ENCODE peak calls at places on chromosomes 12 and 14, in ten cellular contexts. V is endodermal cell, T is OCI-LY7, A is AG09319, M is progenitor cell of endocrine pancreas, O is ascending aorta, Y is activated B cell treated with CpG ODN at 0.5 μM for 24 hours, G is mesothelial cell of epicardium, K is mammary epithelial cell, P is WERI-Rb-1. F is an unnamed sample.

GRCh38 chr12:115507951-115508722 is 769.4 kb downstream of the MED13L start:
- DNase-seq in M (no peak), K (no peak), T (no peak), O (no peak), Y (no peak), A (no peak), P (no peak), V (peak), G (no peak), F (no peak)

GRCh38 chr14:54532111-54533012 is 22.7 kb downstream of the CGRRF1 start:
- DNase-seq in T (peak), K (no peak), P (no peak), G (no peak), Y (no peak), V (no peak), M (no peak), A (no peak), O (no peak), F (no peak)

GRCh38 chr12:1632702-1633101 is 3.7 kb downstream of the WNT5B start:
- DNase-seq in O (no peak), T (no peak), Y (no peak), K (no peak), V (no peak), A (no peak), P (no peak), M (no peak), G (no peak), F (no peak)

GRCh38 chr12:2113501-2113912 is 60.7 kb downstream of the CACNA1C start:
- DNase-seq in O (no peak), Y (no peak), V (no peak), T (no peak), P (no peak), K (no peak), G (no peak), M (no peak), A (no peak), F (no peak)

GRCh38 chr14:87705439-87705896 is 287.5 kb downstream of the GALC start:
- DNase-seq in P (no peak), T (no peak), V (no peak), G (no peak), Y (no peak), K (peak), A (no peak), O (no peak), M (no peak), F (no peak)

GRCh38 chr14:57512221-57512620 is 18.6 kb upstream of the CCDC198 start:
- DNase-seq in O (no peak), P (no peak), V (no peak), K (no peak), A (no peak), Y (no peak), M (no peak), G (no peak), T (no peak), F (no peak)

GRCh38 chr14:88233915-88234314 is 89.2 kb downstream of the KCNK10 start:
- DNase-seq in G (no peak), K (no peak), T (peak), Y (no peak), A (no peak), P (peak), O (no peak), M (no peak), V (peak), F (no peak)

GRCh38 chr14:74134484-74134883 is 49.7 kb downstream of the LIN52 start:
- DNase-seq in K (no peak), G (no peak), O (no peak), M (no peak), Y (no peak), P (no peak), V (no peak), T (no peak), A (no peak), F (no peak)

GRCh38 chr12:122841544-122842321 is 6.5 kb downstream of the HIP1R start:
- DNase-seq in M (no peak), P (no peak), O (no peak), G (no peak), A (no peak), K (peak), T (no peak), Y (no peak), V (peak), F (no peak)

GRCh38 chr12:64457036-64457435 is 5.1 kb downstream of the TBK1 start:
- DNase-seq in G (no peak), A (no peak), V (no peak), M (no peak), P (no peak), Y (no peak), K (no peak), T (no peak), O (no peak), F (no peak)

GRCh38 chr12:99935608-99936007 is 49.1 kb downstream of the ANKS1B start:
- DNase-seq in G (no peak), P (no peak), K (no peak), O (no peak), Y (no peak), M (no peak), V (no peak), T (no peak), A (no peak), F (no peak)

GRCh38 chr14:50319293-50319692 is 7.2 kb downstream of the DMAC2L start:
- DNase-seq in A (no peak), V (no peak), G (no peak), T (no peak), M (no peak), Y (no peak), K (peak), P (no peak), O (no peak), F (no peak)

GRCh38 chr12:102769323-102769916 is 147.6 kb downstream of the PAH start:
- DNase-seq in P (peak), T (peak), K (peak), G (peak), O (peak), Y (no peak), A (peak), M (peak), V (peak), F (peak)

GRCh38 chr12:988616-989015 is 2.4 kb upstream of the ERC1 start:
- DNase-seq in T (peak), A (no peak), G (no peak), Y (no peak), P (no peak), V (no peak), K (no peak), O (no peak), M (no peak), F (no peak)

GRCh38 chr12:29155079-29155478 is 6.0 kb downstream of the FAR2 start:
- DNase-seq in Y (no peak), O (no peak), A (no peak), V (peak), M (no peak), T (peak), P (peak), G (no peak), K (no peak), F (no peak)

GRCh38 chr12:6834254-6834653 is 6.0 kb downstream of the P3H3 start:
- DNase-seq in K (no peak), Y (no peak), A (no peak), T (no peak), M (no peak), O (no peak), G (no peak), P (no peak), V (no peak), F (no peak)

GRCh38 chr14:86022031-86022629 is 492.2 kb downstream of the FLRT2 start:
- DNase-seq in O (no peak), T (no peak), V (no peak), P (no peak), K (no peak), Y (no peak), M (no peak), G (no peak), A (no peak), F (no peak)

GRCh38 chr14:56953884-56954283 is 143.6 kb upstream of the OTX2 start:
- DNase-seq in Y (no peak), P (peak), A (no peak), M (no peak), K (no peak), T (no peak), O (no peak), G (no peak), V (no peak), F (no peak)

GRCh38 chr14:101961011-101961721 is 3.2 kb upstream of the DYNC1H1 start:
- DNase-seq in O (peak), G (peak), Y (peak), M (peak), V (peak), K (peak), T (peak), P (peak), A (peak), F (no peak)

GRCh38 chr14:101959277-101959676 is 5.1 kb upstream of the DYNC1H1 start:
- DNase-seq in K (no peak), G (no peak), O (peak), T (no peak), Y (no peak), V (no peak), P (no peak), A (no peak), M (no peak), F (no peak)

GRCh38 chr14:101961746-101962502 is 2.4 kb upstream of the DYNC1H1 start:
- DNase-seq in Y (no peak), P (no peak), K (no peak), A (no peak), T (no peak), G (no peak), V (no peak), M (no peak), O (no peak), F (no peak)

GRCh38 chr14:101958418-101959185 is 5.8 kb upstream of the DYNC1H1 start:
- DNase-seq in O (peak), G (no peak), Y (no peak), A (no peak), T (no peak), V (no peak), P (no peak), K (no peak), M (no peak), F (no peak)

GRCh38 chr14:101960225-101960624 is 4.1 kb upstream of the DYNC1H1 start:
- DNase-seq in M (no peak), O (peak), Y (no peak), G (no peak), V (peak), P (no peak), K (no peak), T (peak), A (no peak), F (no peak)
- TF ChIP-seq CTCF in M (peak), O (no peak), Y (no peak), G (no peak), V (peak), P (peak), K (peak), T (peak), A (peak), F (peak)

GRCh38 chr12:42238240-42239140 is at the start of gene YAF2:
- DNase-seq in T (peak), P (peak), K (peak), V (peak), G (peak), O (peak), A (peak), Y (peak), M (peak), F (peak)

GRCh38 chr12:42237853-42238239 is 202 bp downstream of the YAF2 start:
- DNase-seq in V (no peak), M (no peak), O (no peak), A (no peak), T (no peak), P (no peak), G (no peak), Y (no peak), K (no peak), F (no peak)

GRCh38 chr12:42235426-42235825 is 2.6 kb downstream of the YAF2 start:
- DNase-seq in M (no peak), P (no peak), Y (no peak), V (no peak), G (no peak), A (no peak), T (no peak), O (no peak), K (no peak), F (no peak)

GRCh38 chr12:42236017-42236416 is 2.0 kb downstream of the YAF2 start:
- DNase-seq in Y (no peak), T (no peak), K (no peak), P (no peak), G (no peak), O (no peak), V (no peak), A (no peak), M (no peak), F (no peak)

GRCh38 chr12:42237052-42237852 is 796 bp downstream of the YAF2 start:
- DNase-seq in Y (peak), G (peak), V (peak), P (peak), K (peak), M (peak), O (peak), T (peak), A (peak), F (peak)
- TF ChIP-seq CTCF in Y (no peak), G (no peak), V (peak), P (peak), K (peak), M (peak), O (peak), T (peak), A (peak), F (peak)

GRCh38 chr14:33676135-33676566 is 274.7 kb downstream of the EGLN3 start:
- DNase-seq in P (peak), M (no peak), Y (no peak), G (no peak), O (no peak), V (peak), T (no peak), K (peak), A (no peak), F (no peak)
- TF ChIP-seq CTCF in P (peak), M (peak), Y (no peak), G (no peak), O (peak), V (peak), T (peak), K (peak), A (peak), F (peak)

DNA sequence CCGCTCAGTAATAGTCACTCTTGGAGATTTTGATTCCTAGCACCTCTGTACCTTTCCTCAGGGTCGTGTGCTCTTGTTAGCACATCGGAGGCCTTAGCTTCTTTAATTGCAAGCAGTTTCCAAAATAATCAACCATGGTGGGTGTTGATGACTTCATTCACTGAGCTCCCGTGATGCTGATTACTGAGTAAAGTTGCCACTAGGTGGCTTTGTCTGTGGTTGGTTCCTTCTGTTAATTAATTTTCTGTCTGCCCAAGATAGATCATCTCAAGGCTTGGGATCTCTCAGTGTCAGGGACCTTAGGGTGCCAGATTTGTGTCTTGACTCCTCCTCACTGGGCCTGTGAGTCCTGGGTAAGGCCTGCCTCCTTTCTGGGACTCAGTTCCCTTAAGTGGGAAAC is 54.3 kb downstream of the PTPN11 start:
- DNase-seq in P (no peak), A (no peak), O (no peak), V (peak), K (no peak), M (no peak), T (peak), Y (no peak), G (no peak), F (no peak)
- TF ChIP-seq CTCF in P (peak), A (no peak), O (no peak), V (peak), K (peak), M (peak), T (peak), Y (no peak), G (no peak), F (peak)

DNA sequence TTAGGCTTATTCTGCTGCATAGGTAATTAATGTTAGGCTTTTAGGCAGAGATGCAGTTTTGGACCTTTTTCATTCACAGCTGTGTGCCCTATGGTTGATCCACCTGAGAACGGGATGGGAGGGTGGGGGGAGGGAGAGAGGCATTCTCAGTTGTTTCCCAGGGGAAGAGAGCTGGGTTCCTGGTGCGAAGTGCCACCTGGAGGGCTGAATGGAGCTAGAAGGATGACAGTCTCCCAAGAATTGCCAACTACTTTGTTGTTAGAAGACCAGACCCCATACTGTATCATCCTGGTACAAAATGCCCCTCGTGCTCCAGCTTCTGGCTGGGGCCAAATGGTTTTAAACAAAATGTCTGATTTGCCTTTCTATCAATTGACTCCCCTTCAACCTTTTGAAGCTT is 154.3 kb downstream of the APAF1 start:
- DNase-seq in M (no peak), P (peak), T (no peak), G (no peak), A (no peak), O (no peak), V (peak), Y (no peak), K (no peak), F (no peak)
- TF ChIP-seq CTCF in M (no peak), P (peak), T (no peak), G (no peak), A (no peak), O (no peak), V (peak), Y (no peak), K (no peak), F (no peak)

GRCh38 chr12:51520576-51521325 is 70.3 kb upstream of the SCN8A start:
- DNase-seq in G (no peak), A (no peak), M (no peak), T (no peak), V (peak), P (peak), O (no peak), Y (no peak), K (no peak), F (no peak)

GRCh38 chr12:51524386-51524901 is 66.6 kb upstream of the SCN8A start:
- DNase-seq in K (no peak), V (no peak), M (no peak), Y (no peak), G (no peak), A (no peak), P (no peak), T (no peak), O (no peak), F (no peak)

GRCh38 chr12:51519755-51520154 is 71.3 kb upstream of the SCN8A start:
- DNase-seq in G (no peak), O (no peak), Y (no peak), V (peak), P (no peak), M (no peak), T (no peak), A (no peak), K (no peak), F (no peak)

GRCh38 chr12:51522696-51523095 is 68.3 kb upstream of the SCN8A start:
- DNase-seq in O (no peak), T (no peak), V (no peak), K (no peak), M (no peak), P (no peak), G (no peak), Y (no peak), A (no peak), F (no peak)

GRCh38 chr12:51521554-51522276 is 69.3 kb upstream of the SCN8A start:
- DNase-seq in G (no peak), T (peak), K (no peak), Y (no peak), A (no peak), O (no peak), V (peak), M (no peak), P (no peak), F (no peak)
- TF ChIP-seq CTCF in G (no peak), T (peak), K (no peak), Y (no peak), A (peak), O (no peak), V (peak), M (no peak), P (peak), F (peak)

GRCh38 chr12:129827102-129827873 is 76.5 kb downstream of the TMEM132D start:
- DNase-seq in A (no peak), P (no peak), O (no peak), Y (no peak), V (peak), M (no peak), T (no peak), G (no peak), K (no peak), F (no peak)

GRCh38 chr12:129825316-129825715 is 78.5 kb downstream of the TMEM132D start:
- DNase-seq in V (no peak), P (no peak), G (no peak), T (no peak), O (no peak), Y (no peak), K (no peak), M (no peak), A (no peak), F (no peak)

GRCh38 chr12:129827985-129828384 is 75.8 kb downstream of the TMEM132D start:
- DNase-seq in Y (no peak), A (no peak), V (peak), T (no peak), K (no peak), M (no peak), O (no peak), P (no peak), G (no peak), F (no peak)

GRCh38 chr12:129826273-129826672 is 77.6 kb downstream of the TMEM132D start:
- DNase-seq in Y (no peak), K (no peak), G (no peak), V (no peak), P (no peak), A (no peak), O (no peak), M (no peak), T (no peak), F (no peak)

GRCh38 chr12:129830796-129831195 is 73.0 kb downstream of the TMEM132D start:
- DNase-seq in A (no peak), T (no peak), P (no peak), O (no peak), G (no peak), V (peak), M (no peak), Y (no peak), K (no peak), F (no peak)
- TF ChIP-seq CTCF in A (no peak), T (no peak), P (no peak), O (no peak), G (no peak), V (no peak), M (no peak), Y (no peak), K (no peak), F (no peak)

GRCh38 chr14:95334044-95334443 is 14.3 kb upstream of the CLMN start:
- DNase-seq in T (no peak), P (no peak), Y (no peak), G (no peak), O (no peak), M (no peak), K (no peak), V (no peak), A (no peak), F (no peak)
- TF ChIP-seq CTCF in T (peak), P (peak), Y (no peak), G (no peak), O (no peak), M (no peak), K (no peak), V (peak), A (no peak), F (no peak)

F was measured in AG09309.